ENCODE peak calls at places on chromosomes 5 and 9, in four cellular contexts. N is K562, U is GM12878, L is HL-60. P is an unnamed sample.

GRCh38 chr5:144581044-144581443 is 410.4 kb downstream of the KCTD16 start:
- DNase-seq in N (no peak), U (no peak), L (no peak), P (no peak)

GRCh38 chr5:62661126-62661525 is 82.5 kb downstream of the LRRC70 start:
- DNase-seq in N (no peak), U (no peak), L (no peak), P (no peak)

GRCh38 chr9:91424403-91425176 is 958 bp upstream of the NFIL3 start:
- DNase-seq in N (peak), U (no peak), L (peak), P (no peak)

GRCh38 chr5:145978672-145979071 is 42.3 kb downstream of the SH3RF2 start:
- DNase-seq in N (no peak), U (no peak), L (no peak), P (no peak)

GRCh38 chr9:85745203-85745602 is 3.4 kb upstream of the AGTPBP1 start:
- DNase-seq in N (no peak), U (no peak), L (no peak), P (no peak)

GRCh38 chr9:120868676-120869359 is 8.2 kb downstream of the PHF19 start:
- DNase-seq in N (peak), U (peak), L (peak), P (peak)

GRCh38 chr9:82606761-82607382 is 456.1 kb downstream of the RASEF start:
- DNase-seq in N (no peak), U (peak), L (peak), P (no peak)

GRCh38 chr5:42059291-42059690 is 134.2 kb downstream of the FBXO4 start:
- DNase-seq in N (no peak), U (no peak), L (no peak), P (no peak)

GRCh38 chr5:1729641-1730486 is 69.8 kb downstream of the MRPL36 start:
- DNase-seq in N (no peak), U (no peak), L (no peak), P (peak)

GRCh38 chr5:15995206-15996052 is 184.2 kb downstream of the MARCHF11 start:
- DNase-seq in N (no peak), U (no peak), L (no peak), P (no peak)

GRCh38 chr9:92100237-92100911 is 14.8 kb downstream of the SPTLC1 start:
- DNase-seq in N (no peak), U (no peak), L (no peak), P (no peak)

GRCh38 chr5:123028222-123028621 is 8.3 kb downstream of the PPIC start:
- DNase-seq in N (no peak), U (no peak), L (no peak), P (no peak)

GRCh38 chr5:132839426-132840301 is 9.2 kb upstream of the SHROOM1 start:
- DNase-seq in N (no peak), U (no peak), L (no peak), P (no peak)

GRCh38 chr9:127898433-127899199 is 787 bp downstream of the ST6GALNAC6 start:
- DNase-seq in N (peak), U (no peak), L (no peak), P (no peak)

GRCh38 chr9:132787748-132788159 is 90.3 kb downstream of the AK8 start:
- DNase-seq in N (no peak), U (peak), L (no peak), P (no peak)

GRCh38 chr5:318341-318897 is 3.1 kb upstream of the AHRR start:
- DNase-seq in N (no peak), U (no peak), L (no peak), P (no peak)

GRCh38 chr5:1885777-1886633 is 3.3 kb upstream of the IRX4 start:
- DNase-seq in N (no peak), U (no peak), L (no peak), P (no peak)

GRCh38 chr9:14362175-14362574 is 48.2 kb upstream of the NFIB start:
- DNase-seq in N (no peak), U (no peak), L (no peak), P (no peak)

GRCh38 chr9:2743937-2744529 is 26.7 kb downstream of the KCNV2 start:
- DNase-seq in N (no peak), U (no peak), L (no peak), P (no peak)

GRCh38 chr5:174306345-174307030 is 261.0 kb downstream of the NSG2 start:
- DNase-seq in N (no peak), U (no peak), L (no peak), P (no peak)

GRCh38 chr5:173435543-173435942 is 107.3 kb upstream of the STC2 start:
- DNase-seq in N (no peak), U (no peak), L (no peak), P (no peak)

GRCh38 chr9:87395804-87396458 is 101.7 kb upstream of the DAPK1 start:
- DNase-seq in N (no peak), U (no peak), L (no peak), P (no peak)

GRCh38 chr9:134551657-134552348 is 89.8 kb upstream of the COL5A1 start:
- DNase-seq in N (no peak), U (no peak), L (peak), P (no peak)

GRCh38 chr5:176890455-176891330 is 8.5 kb downstream of the HK3 start:
- DNase-seq in N (no peak), U (no peak), L (no peak), P (no peak)

GRCh38 chr5:74895906-74896305 is 29.7 kb upstream of the FAM169A start:
- DNase-seq in N (no peak), U (no peak), L (no peak), P (no peak)

GRCh38 chr5:33997331-33997983 is 10.4 kb downstream of the AMACR start:
- DNase-seq in N (no peak), U (no peak), L (peak), P (no peak)

GRCh38 chr5:149517461-149518122 is 33.6 kb downstream of the CSNK1A1 start:
- DNase-seq in N (no peak), U (no peak), L (no peak), P (no peak)

GRCh38 chr5:1899201-1899600 is 16.5 kb upstream of the IRX4 start:
- DNase-seq in N (no peak), U (no peak), L (no peak), P (no peak)

GRCh38 chr5:148202531-148203092 is at the start of gene SPINK6:
- DNase-seq in N (no peak), U (no peak), L (no peak), P (no peak)

GRCh38 chr5:151800527-151800926 is 28.8 kb downstream of the G3BP1 start:
- DNase-seq in N (no peak), U (no peak), L (peak), P (no peak)

GRCh38 chr5:94893404-94894145 is 275.1 kb downstream of the SLF1 start:
- DNase-seq in N (no peak), U (no peak), L (no peak), P (no peak)

GRCh38 chr5:5700549-5700948 is 278.1 kb downstream of the ICE1 start:
- DNase-seq in N (no peak), U (no peak), L (no peak), P (no peak)

GRCh38 chr5:52073993-52074689 is 690.9 kb downstream of the ISL1 start:
- DNase-seq in N (no peak), U (no peak), L (no peak), P (no peak)

GRCh38 chr5:96111080-96111756 is 149.6 kb upstream of the ELL2 start:
- DNase-seq in N (no peak), U (no peak), L (no peak), P (no peak)

GRCh38 chr9:97809666-97810344 is 43.2 kb upstream of the FOXE1 start:
- DNase-seq in N (no peak), U (no peak), L (no peak), P (no peak)

GRCh38 chr5:27845248-27845647 is 806.9 kb upstream of the CDH9 start:
- DNase-seq in N (no peak), U (no peak), L (no peak), P (no peak)

GRCh38 chr5:117058740-117059139 is 484.1 kb upstream of the SEMA6A start:
- DNase-seq in N (no peak), U (no peak), L (no peak), P (no peak)

GRCh38 chr5:18984559-18985080 is 1003.4 kb downstream of the CDH18 start:
- DNase-seq in N (no peak), U (no peak), L (no peak), P (no peak)

GRCh38 chr5:52709171-52709925 is 78.4 kb upstream of the ITGA1 start:
- DNase-seq in N (no peak), U (no peak), L (no peak), P (no peak)

GRCh38 chr5:79508794-79509193 is 5.1 kb downstream of the HOMER1 start:
- DNase-seq in N (no peak), U (no peak), L (no peak), P (no peak)
- TF ChIP-seq SPI1 in N (no peak), U (no peak), L (no peak), P (no peak)

DNA sequence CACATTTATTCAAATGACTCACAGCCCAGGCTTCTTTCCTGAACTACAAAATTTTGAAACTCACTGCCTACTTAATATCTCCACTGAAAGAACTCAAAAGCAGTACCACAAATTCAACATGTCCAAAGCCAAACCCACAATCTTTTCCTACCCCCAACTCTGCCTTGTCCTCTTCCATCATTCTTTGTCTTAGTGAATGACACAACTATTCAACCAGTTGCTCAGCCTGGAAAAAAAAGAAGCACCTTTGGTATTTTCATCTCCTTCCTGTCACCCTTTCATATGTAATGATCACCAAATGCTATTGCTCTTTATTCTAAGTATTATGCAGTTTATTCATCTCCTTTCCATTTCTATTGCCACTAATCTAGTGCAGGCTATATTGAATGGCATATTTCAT is 216.3 kb downstream of the TMEM232 start:
- DNase-seq in N (no peak), U (no peak), L (no peak), P (no peak)
- TF ChIP-seq SPI1 in N (no peak), U (no peak), L (no peak), P (no peak)

DNA sequence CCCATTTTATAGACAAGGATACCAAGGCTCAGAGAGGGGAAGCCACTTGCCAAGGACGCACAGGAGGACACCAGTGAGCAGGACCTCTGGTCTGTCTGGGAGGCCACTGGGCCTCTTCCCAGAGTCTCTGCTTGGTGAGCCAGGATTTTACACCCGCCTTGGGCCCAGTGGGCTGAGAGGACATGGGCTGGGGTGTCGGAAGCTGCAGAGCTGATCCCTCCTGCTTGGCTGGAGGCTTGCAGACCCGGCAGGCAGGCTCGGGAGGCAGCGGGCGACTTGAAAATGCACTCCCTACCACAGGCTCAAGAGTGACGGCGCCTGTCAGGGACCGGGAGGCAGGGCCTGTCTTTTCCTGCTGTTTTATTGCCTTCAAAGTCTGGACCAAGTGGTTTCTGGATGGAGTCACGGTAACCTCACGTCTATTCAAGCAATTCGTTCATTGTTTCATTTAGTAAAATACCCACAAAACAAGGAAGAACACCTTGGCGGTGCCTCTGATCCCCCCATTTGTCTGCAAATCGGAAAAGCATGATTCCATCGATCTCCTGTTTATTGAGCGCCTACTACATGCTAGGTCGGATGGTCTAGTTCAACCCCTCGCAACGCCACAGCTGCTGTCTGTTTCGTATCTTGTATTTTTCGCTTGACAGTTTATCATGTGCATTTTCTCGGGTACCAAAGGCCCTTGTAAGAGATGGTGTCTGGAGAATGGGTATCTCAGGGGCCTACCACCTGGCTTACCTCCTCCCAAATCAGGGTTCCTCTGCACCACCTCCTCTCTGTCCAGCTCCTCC is 108.1 kb upstream of the IER5L start:
- DNase-seq in N (no peak), U (no peak), L (no peak), P (no peak)
- TF ChIP-seq SPI1 in N (no peak), U (no peak), L (no peak), P (no peak)

GRCh38 chr9:129456549-129457324 is 164.2 kb downstream of the C9orf50 start:
- DNase-seq in N (no peak), U (no peak), L (no peak), P (no peak)

GRCh38 chr9:129459550-129460322 is 161.2 kb downstream of the C9orf50 start:
- DNase-seq in N (no peak), U (no peak), L (no peak), P (no peak)

GRCh38 chr9:129457325-129457779 is 163.5 kb downstream of the C9orf50 start:
- DNase-seq in N (no peak), U (no peak), L (no peak), P (no peak)

GRCh38 chr9:129458663-129459549 is 162.0 kb downstream of the C9orf50 start:
- DNase-seq in N (no peak), U (no peak), L (peak), P (no peak)

GRCh38 chr9:129458155-129458661 is 162.7 kb downstream of the C9orf50 start:
- DNase-seq in N (no peak), U (peak), L (peak), P (no peak)
- TF ChIP-seq SPI1 in N (no peak), U (no peak), L (no peak), P (no peak)

GRCh38 chr5:130642461-130642860 is 522.6 kb downstream of the HINT1 start:
- DNase-seq in N (no peak), U (no peak), L (no peak), P (no peak)
- TF ChIP-seq SPI1 in N (no peak), U (no peak), L (no peak), P (no peak)

DNA sequence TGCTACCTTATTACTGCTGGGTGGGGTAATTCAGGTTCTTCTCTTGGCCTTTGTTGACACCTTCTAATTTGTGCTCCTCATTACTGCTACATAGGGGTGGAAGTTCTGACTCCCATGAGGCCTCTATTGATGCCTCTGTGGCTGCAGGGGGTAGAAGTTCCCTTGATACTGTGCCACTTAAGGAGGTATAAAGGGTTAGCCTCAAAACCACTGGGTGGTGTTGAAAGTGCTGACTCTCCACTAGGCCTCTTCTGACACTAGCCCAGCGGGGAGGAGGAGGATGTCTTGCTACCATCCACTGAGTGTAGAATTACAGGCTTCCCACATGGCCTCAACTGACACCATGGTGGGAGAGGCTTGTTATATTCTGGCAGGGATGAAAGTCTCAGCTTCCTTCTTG is 36.7 kb upstream of the CCDC112 start:
- DNase-seq in N (no peak), U (peak), L (peak), P (no peak)
- TF ChIP-seq SPI1 in N (no peak), U (no peak), L (no peak), P (no peak)

GRCh38 chr9:131270171-131271015 is 5.9 kb downstream of the FAM78A start:
- DNase-seq in N (peak), U (no peak), L (peak), P (no peak)
- TF ChIP-seq SPI1 in N (no peak), U (peak), L (peak), P (peak)